ENCODE peak calls at places on chromosomes 3 and 15, in eight cellular contexts. One of them, this sample, is unnamed.

GRCh38 chr3:170360916-170361315 is 3.4 kb downstream of the SKIL start:
- DNase-seq in GM12865: no peak
- DNase-seq in naive thymus-derived CD4-positive, alpha-beta T cell: no peak
- DNase-seq in activated CD8-positive, alpha-beta memory T cell treated with anti-CD3 and anti-CD28 coated beads for 48 hours: no peak
- DNase-seq in Ammon's horn: no peak
- DNase-seq in NCI-H748 treated with DMSO at 0.1 percent for 48 hours: no peak
- DNase-seq in GM12891: no peak
- DNase-seq in dorsolateral prefrontal cortex: no peak
- DNase-seq in this sample: no peak

GRCh38 chr3:169387751-169388696 is 275.5 kb downstream of the MECOM start:
- DNase-seq in GM12891: no peak
- DNase-seq in NCI-H748 treated with DMSO at 0.1 percent for 48 hours: no peak
- DNase-seq in Ammon's horn: peak
- DNase-seq in activated CD8-positive, alpha-beta memory T cell treated with anti-CD3 and anti-CD28 coated beads for 48 hours: no peak
- DNase-seq in naive thymus-derived CD4-positive, alpha-beta T cell: peak
- DNase-seq in dorsolateral prefrontal cortex: no peak
- DNase-seq in GM12865: peak
- DNase-seq in this sample: peak

GRCh38 chr3:17830786-17831185 is 88.4 kb upstream of the TBC1D5 start:
- DNase-seq in NCI-H748 treated with DMSO at 0.1 percent for 48 hours: no peak
- DNase-seq in GM12865: no peak
- DNase-seq in activated CD8-positive, alpha-beta memory T cell treated with anti-CD3 and anti-CD28 coated beads for 48 hours: no peak
- DNase-seq in GM12891: no peak
- DNase-seq in naive thymus-derived CD4-positive, alpha-beta T cell: no peak
- DNase-seq in dorsolateral prefrontal cortex: no peak
- DNase-seq in Ammon's horn: no peak
- DNase-seq in this sample: no peak

GRCh38 chr15:89774492-89774891 is 1.6 kb upstream of the MESP2 start:
- DNase-seq in naive thymus-derived CD4-positive, alpha-beta T cell: no peak
- DNase-seq in dorsolateral prefrontal cortex: no peak
- DNase-seq in NCI-H748 treated with DMSO at 0.1 percent for 48 hours: no peak
- DNase-seq in Ammon's horn: no peak
- DNase-seq in GM12891: no peak
- DNase-seq in GM12865: no peak
- DNase-seq in activated CD8-positive, alpha-beta memory T cell treated with anti-CD3 and anti-CD28 coated beads for 48 hours: no peak
- DNase-seq in this sample: no peak

GRCh38 chr3:61936344-61936937 is 375.1 kb downstream of the PTPRG start:
- DNase-seq in naive thymus-derived CD4-positive, alpha-beta T cell: peak
- DNase-seq in GM12865: peak
- DNase-seq in Ammon's horn: no peak
- DNase-seq in GM12891: no peak
- DNase-seq in activated CD8-positive, alpha-beta memory T cell treated with anti-CD3 and anti-CD28 coated beads for 48 hours: no peak
- DNase-seq in dorsolateral prefrontal cortex: no peak
- DNase-seq in NCI-H748 treated with DMSO at 0.1 percent for 48 hours: no peak
- DNase-seq in this sample: peak

GRCh38 chr3:83496459-83496858 is 1462.3 kb upstream of the CADM2 start:
- DNase-seq in GM12865: no peak
- DNase-seq in GM12891: no peak
- DNase-seq in activated CD8-positive, alpha-beta memory T cell treated with anti-CD3 and anti-CD28 coated beads for 48 hours: no peak
- DNase-seq in Ammon's horn: no peak
- DNase-seq in dorsolateral prefrontal cortex: no peak
- DNase-seq in naive thymus-derived CD4-positive, alpha-beta T cell: no peak
- DNase-seq in NCI-H748 treated with DMSO at 0.1 percent for 48 hours: no peak
- DNase-seq in this sample: no peak

GRCh38 chr3:160193644-160194192 is 31.5 kb upstream of the C3orf80 start:
- DNase-seq in Ammon's horn: no peak
- DNase-seq in GM12865: no peak
- DNase-seq in NCI-H748 treated with DMSO at 0.1 percent for 48 hours: no peak
- DNase-seq in activated CD8-positive, alpha-beta memory T cell treated with anti-CD3 and anti-CD28 coated beads for 48 hours: no peak
- DNase-seq in dorsolateral prefrontal cortex: no peak
- DNase-seq in naive thymus-derived CD4-positive, alpha-beta T cell: no peak
- DNase-seq in GM12891: no peak
- DNase-seq in this sample: no peak

GRCh38 chr3:142963266-142964149 is at the start of gene PAQR9:
- DNase-seq in dorsolateral prefrontal cortex: peak
- DNase-seq in Ammon's horn: peak
- DNase-seq in naive thymus-derived CD4-positive, alpha-beta T cell: no peak
- DNase-seq in NCI-H748 treated with DMSO at 0.1 percent for 48 hours: no peak
- DNase-seq in activated CD8-positive, alpha-beta memory T cell treated with anti-CD3 and anti-CD28 coated beads for 48 hours: peak
- DNase-seq in GM12865: no peak
- DNase-seq in GM12891: peak
- DNase-seq in this sample: peak

GRCh38 chr15:81023483-81024264 is 23.0 kb downstream of the TLNRD1 start:
- DNase-seq in dorsolateral prefrontal cortex: peak
- DNase-seq in naive thymus-derived CD4-positive, alpha-beta T cell: no peak
- DNase-seq in Ammon's horn: peak
- DNase-seq in GM12891: no peak
- DNase-seq in GM12865: peak
- DNase-seq in NCI-H748 treated with DMSO at 0.1 percent for 48 hours: no peak
- DNase-seq in activated CD8-positive, alpha-beta memory T cell treated with anti-CD3 and anti-CD28 coated beads for 48 hours: no peak
- DNase-seq in this sample: peak

GRCh38 chr3:170440346-170440745 is 21.7 kb downstream of the CLDN11 start:
- DNase-seq in GM12865: no peak
- DNase-seq in activated CD8-positive, alpha-beta memory T cell treated with anti-CD3 and anti-CD28 coated beads for 48 hours: no peak
- DNase-seq in Ammon's horn: no peak
- DNase-seq in GM12891: no peak
- DNase-seq in NCI-H748 treated with DMSO at 0.1 percent for 48 hours: no peak
- DNase-seq in naive thymus-derived CD4-positive, alpha-beta T cell: no peak
- DNase-seq in dorsolateral prefrontal cortex: no peak
- DNase-seq in this sample: no peak

GRCh38 chr3:64073362-64073761 is 50.1 kb upstream of the PSMD6 start:
- DNase-seq in NCI-H748 treated with DMSO at 0.1 percent for 48 hours: no peak
- DNase-seq in activated CD8-positive, alpha-beta memory T cell treated with anti-CD3 and anti-CD28 coated beads for 48 hours: no peak
- DNase-seq in naive thymus-derived CD4-positive, alpha-beta T cell: no peak
- DNase-seq in dorsolateral prefrontal cortex: no peak
- DNase-seq in GM12865: no peak
- DNase-seq in Ammon's horn: no peak
- DNase-seq in GM12891: no peak
- DNase-seq in this sample: no peak

GRCh38 chr3:18645603-18646002 is 220.5 kb upstream of the SATB1 start:
- DNase-seq in naive thymus-derived CD4-positive, alpha-beta T cell: no peak
- DNase-seq in NCI-H748 treated with DMSO at 0.1 percent for 48 hours: no peak
- DNase-seq in GM12891: no peak
- DNase-seq in activated CD8-positive, alpha-beta memory T cell treated with anti-CD3 and anti-CD28 coated beads for 48 hours: no peak
- DNase-seq in dorsolateral prefrontal cortex: no peak
- DNase-seq in Ammon's horn: no peak
- DNase-seq in GM12865: no peak
- DNase-seq in this sample: no peak

GRCh38 chr15:85582719-85583089 is 202.3 kb downstream of the AKAP13 start:
- DNase-seq in dorsolateral prefrontal cortex: no peak
- DNase-seq in activated CD8-positive, alpha-beta memory T cell treated with anti-CD3 and anti-CD28 coated beads for 48 hours: no peak
- DNase-seq in GM12865: peak
- DNase-seq in naive thymus-derived CD4-positive, alpha-beta T cell: peak
- DNase-seq in GM12891: no peak
- DNase-seq in NCI-H748 treated with DMSO at 0.1 percent for 48 hours: no peak
- DNase-seq in Ammon's horn: peak
- DNase-seq in this sample: no peak

GRCh38 chr15:70516408-70517193 is 246.8 kb downstream of the UACA start:
- DNase-seq in Ammon's horn: no peak
- DNase-seq in dorsolateral prefrontal cortex: no peak
- DNase-seq in NCI-H748 treated with DMSO at 0.1 percent for 48 hours: no peak
- DNase-seq in activated CD8-positive, alpha-beta memory T cell treated with anti-CD3 and anti-CD28 coated beads for 48 hours: no peak
- DNase-seq in GM12891: no peak
- DNase-seq in naive thymus-derived CD4-positive, alpha-beta T cell: no peak
- DNase-seq in GM12865: no peak
- DNase-seq in this sample: no peak

GRCh38 chr3:83514130-83514914 is 1444.5 kb upstream of the CADM2 start:
- DNase-seq in GM12865: no peak
- DNase-seq in GM12891: no peak
- DNase-seq in naive thymus-derived CD4-positive, alpha-beta T cell: no peak
- DNase-seq in Ammon's horn: no peak
- DNase-seq in activated CD8-positive, alpha-beta memory T cell treated with anti-CD3 and anti-CD28 coated beads for 48 hours: no peak
- DNase-seq in NCI-H748 treated with DMSO at 0.1 percent for 48 hours: no peak
- DNase-seq in dorsolateral prefrontal cortex: no peak
- DNase-seq in this sample: no peak

GRCh38 chr3:149941186-149941585 is 29.5 kb downstream of the PFN2 start:
- DNase-seq in dorsolateral prefrontal cortex: no peak
- DNase-seq in naive thymus-derived CD4-positive, alpha-beta T cell: no peak
- DNase-seq in GM12865: no peak
- DNase-seq in activated CD8-positive, alpha-beta memory T cell treated with anti-CD3 and anti-CD28 coated beads for 48 hours: no peak
- DNase-seq in NCI-H748 treated with DMSO at 0.1 percent for 48 hours: no peak
- DNase-seq in GM12891: no peak
- DNase-seq in Ammon's horn: no peak
- DNase-seq in this sample: no peak

GRCh38 chr15:89090791-89091666 is 2.8 kb downstream of the ABHD2 start:
- DNase-seq in GM12865: peak
- DNase-seq in NCI-H748 treated with DMSO at 0.1 percent for 48 hours: peak
- DNase-seq in naive thymus-derived CD4-positive, alpha-beta T cell: peak
- DNase-seq in activated CD8-positive, alpha-beta memory T cell treated with anti-CD3 and anti-CD28 coated beads for 48 hours: no peak
- DNase-seq in Ammon's horn: peak
- DNase-seq in dorsolateral prefrontal cortex: peak
- DNase-seq in GM12891: no peak
- DNase-seq in this sample: peak

GRCh38 chr15:69857246-69857645 is 240.5 kb downstream of the TLE3 start:
- DNase-seq in GM12891: no peak
- DNase-seq in activated CD8-positive, alpha-beta memory T cell treated with anti-CD3 and anti-CD28 coated beads for 48 hours: no peak
- DNase-seq in Ammon's horn: no peak
- DNase-seq in GM12865: no peak
- DNase-seq in dorsolateral prefrontal cortex: no peak
- DNase-seq in naive thymus-derived CD4-positive, alpha-beta T cell: no peak
- DNase-seq in NCI-H748 treated with DMSO at 0.1 percent for 48 hours: no peak
- DNase-seq in this sample: no peak

GRCh38 chr15:32987067-32987466 is 207.4 kb downstream of the FMN1 start:
- DNase-seq in GM12865: no peak
- DNase-seq in naive thymus-derived CD4-positive, alpha-beta T cell: no peak
- DNase-seq in dorsolateral prefrontal cortex: no peak
- DNase-seq in Ammon's horn: no peak
- DNase-seq in activated CD8-positive, alpha-beta memory T cell treated with anti-CD3 and anti-CD28 coated beads for 48 hours: no peak
- DNase-seq in NCI-H748 treated with DMSO at 0.1 percent for 48 hours: no peak
- DNase-seq in GM12891: no peak
- DNase-seq in this sample: no peak

GRCh38 chr3:132721479-132722164 is 587 bp downstream of the NPHP3 start:
- DNase-seq in GM12865: peak
- DNase-seq in Ammon's horn: peak
- DNase-seq in naive thymus-derived CD4-positive, alpha-beta T cell: no peak
- DNase-seq in GM12891: no peak
- DNase-seq in dorsolateral prefrontal cortex: peak
- DNase-seq in activated CD8-positive, alpha-beta memory T cell treated with anti-CD3 and anti-CD28 coated beads for 48 hours: no peak
- DNase-seq in NCI-H748 treated with DMSO at 0.1 percent for 48 hours: peak
- DNase-seq in this sample: peak